ENCODE peak calls at places on chromosomes 16 and 17, in eight cellular contexts. One of them, this sample, is unnamed.

GRCh38 chr17:45640141-45640850 is 143.8 kb upstream of the CRHR1 start:
- DNase-seq in DND-41: peak; percentile 71
- DNase-seq in bronchial epithelial cell: peak; percentile 65
- DNase-seq in left ventricle myocardium inferior: peak; percentile 48
- DNase-seq in fibroblast of mammary gland: peak; percentile 76
- DNase-seq in mucosa of descending colon: peak; percentile 76
- DNase-seq in nephron progenitor cell: peak; percentile 90
- DNase-seq in dorsolateral prefrontal cortex: peak; percentile 74
- DNase-seq in this sample: peak; percentile 57

GRCh38 chr17:12644623-12645022 is 21.1 kb upstream of the MYOCD start:
- DNase-seq in mucosa of descending colon: no peak
- DNase-seq in fibroblast of mammary gland: no peak
- DNase-seq in nephron progenitor cell: no peak
- DNase-seq in dorsolateral prefrontal cortex: no peak
- DNase-seq in bronchial epithelial cell: no peak
- DNase-seq in DND-41: no peak
- DNase-seq in left ventricle myocardium inferior: no peak
- DNase-seq in this sample: no peak

GRCh38 chr16:53087101-53087500 is 32.3 kb downstream of the CHD9 start:
- DNase-seq in mucosa of descending colon: no peak
- DNase-seq in left ventricle myocardium inferior: no peak
- DNase-seq in nephron progenitor cell: no peak
- DNase-seq in dorsolateral prefrontal cortex: no peak
- DNase-seq in bronchial epithelial cell: no peak
- DNase-seq in fibroblast of mammary gland: peak; percentile 87
- DNase-seq in DND-41: no peak
- DNase-seq in this sample: no peak

GRCh38 chr16:1169285-1170075 is 16.6 kb downstream of the CACNA1H start:
- DNase-seq in nephron progenitor cell: peak; percentile 51
- DNase-seq in mucosa of descending colon: no peak
- DNase-seq in fibroblast of mammary gland: no peak
- DNase-seq in dorsolateral prefrontal cortex: no peak
- DNase-seq in bronchial epithelial cell: no peak
- DNase-seq in left ventricle myocardium inferior: no peak
- DNase-seq in DND-41: no peak
- DNase-seq in this sample: no peak

GRCh38 chr17:43860927-43861622 is 14.1 kb downstream of the CD300LG start:
- DNase-seq in fibroblast of mammary gland: no peak
- DNase-seq in dorsolateral prefrontal cortex: no peak
- DNase-seq in nephron progenitor cell: no peak
- DNase-seq in bronchial epithelial cell: no peak
- DNase-seq in left ventricle myocardium inferior: peak; percentile 73
- DNase-seq in mucosa of descending colon: no peak
- DNase-seq in DND-41: no peak
- DNase-seq in this sample: no peak

GRCh38 chr16:89869911-89870310 is 3.5 kb upstream of the TCF25 start:
- DNase-seq in bronchial epithelial cell: no peak
- DNase-seq in nephron progenitor cell: no peak
- DNase-seq in mucosa of descending colon: no peak
- DNase-seq in dorsolateral prefrontal cortex: no peak
- DNase-seq in fibroblast of mammary gland: no peak
- DNase-seq in DND-41: no peak
- DNase-seq in left ventricle myocardium inferior: no peak
- DNase-seq in this sample: no peak

GRCh38 chr17:48835971-48836370 is 5.1 kb downstream of the CALCOCO2 start:
- DNase-seq in nephron progenitor cell: no peak
- DNase-seq in dorsolateral prefrontal cortex: no peak
- DNase-seq in left ventricle myocardium inferior: no peak
- DNase-seq in fibroblast of mammary gland: no peak
- DNase-seq in DND-41: no peak
- DNase-seq in bronchial epithelial cell: no peak
- DNase-seq in mucosa of descending colon: no peak
- DNase-seq in this sample: no peak

GRCh38 chr17:62680541-62681052 is 53.1 kb downstream of the MRC2 start:
- DNase-seq in left ventricle myocardium inferior: no peak
- DNase-seq in dorsolateral prefrontal cortex: no peak
- DNase-seq in fibroblast of mammary gland: peak; percentile 60
- DNase-seq in bronchial epithelial cell: no peak
- DNase-seq in nephron progenitor cell: no peak
- DNase-seq in mucosa of descending colon: peak; percentile 36
- DNase-seq in DND-41: no peak
- DNase-seq in this sample: no peak

GRCh38 chr16:58628845-58629680 is 563 bp downstream of the CNOT1 start:
- DNase-seq in fibroblast of mammary gland: peak; percentile 18
- DNase-seq in dorsolateral prefrontal cortex: peak; percentile 51
- DNase-seq in nephron progenitor cell: peak; percentile 43
- DNase-seq in mucosa of descending colon: peak; percentile 83
- DNase-seq in bronchial epithelial cell: peak; percentile 34
- DNase-seq in DND-41: peak; percentile 67
- DNase-seq in left ventricle myocardium inferior: peak; percentile 42
- DNase-seq in this sample: no peak

GRCh38 chr17:71304498-71305158 is 816.2 kb upstream of the SOX9 start:
- DNase-seq in nephron progenitor cell: no peak
- DNase-seq in bronchial epithelial cell: no peak
- DNase-seq in DND-41: no peak
- DNase-seq in dorsolateral prefrontal cortex: no peak
- DNase-seq in fibroblast of mammary gland: no peak
- DNase-seq in left ventricle myocardium inferior: no peak
- DNase-seq in mucosa of descending colon: no peak
- DNase-seq in this sample: no peak

DNA sequence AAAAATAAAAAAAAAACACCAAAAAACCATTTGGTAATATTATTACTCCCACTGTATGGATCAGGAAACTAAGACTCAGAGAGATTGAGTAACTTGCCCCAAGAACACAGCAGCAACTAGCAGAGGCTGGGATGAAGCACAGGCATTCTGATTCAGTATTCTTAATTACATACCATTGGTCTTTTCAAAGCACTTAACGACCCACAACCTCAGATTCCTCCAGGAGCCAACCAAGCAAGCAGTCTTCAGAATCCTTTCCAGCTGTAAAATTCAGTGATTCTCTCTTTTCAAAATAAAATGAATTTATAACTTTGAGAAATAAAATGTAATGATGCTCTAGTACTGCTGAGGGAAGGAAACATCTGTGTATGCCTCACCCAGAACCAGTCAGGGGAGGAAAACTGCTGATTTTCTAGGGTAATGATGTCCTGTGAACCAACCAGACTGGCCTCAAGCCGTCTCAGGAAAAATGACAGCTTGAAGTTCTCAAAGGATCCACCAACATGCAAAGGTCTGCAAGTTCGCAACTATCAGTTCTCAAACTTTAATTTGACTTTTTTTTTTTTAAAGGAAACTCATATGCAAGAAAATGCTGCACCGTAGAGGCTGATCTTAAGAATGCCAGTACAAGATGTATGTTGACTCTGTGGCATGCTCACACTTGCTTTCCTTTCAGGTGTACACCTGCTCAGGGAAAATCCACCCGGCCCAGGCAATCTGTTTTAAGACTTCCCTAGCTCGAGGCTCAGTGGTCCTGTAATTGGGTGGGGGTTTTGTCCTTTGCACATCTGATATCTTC is 9.0 kb downstream of the CUEDC1 start:
- DNase-seq in bronchial epithelial cell: peak; percentile 92
- DNase-seq in left ventricle myocardium inferior: no peak
- DNase-seq in fibroblast of mammary gland: peak; percentile 62
- DNase-seq in DND-41: no peak
- DNase-seq in dorsolateral prefrontal cortex: no peak
- DNase-seq in nephron progenitor cell: no peak
- DNase-seq in mucosa of descending colon: no peak
- DNase-seq in this sample: no peak
- TF ChIP-seq CTCF in bronchial epithelial cell: no peak
- TF ChIP-seq CTCF in left ventricle myocardium inferior: no peak
- TF ChIP-seq CTCF in fibroblast of mammary gland: no peak
- TF ChIP-seq CTCF in DND-41: no peak
- TF ChIP-seq CTCF in dorsolateral prefrontal cortex: no peak
- TF ChIP-seq CTCF in nephron progenitor cell: no peak
- TF ChIP-seq CTCF in mucosa of descending colon: no peak
- TF ChIP-seq CTCF in this sample: no peak

GRCh38 chr17:4807534-4808377 is 804 bp downstream of the PLD2 start:
- DNase-seq in DND-41: no peak
- DNase-seq in mucosa of descending colon: peak; percentile 23
- DNase-seq in dorsolateral prefrontal cortex: no peak
- DNase-seq in fibroblast of mammary gland: no peak
- DNase-seq in left ventricle myocardium inferior: no peak
- DNase-seq in nephron progenitor cell: peak; percentile 22
- DNase-seq in bronchial epithelial cell: no peak
- DNase-seq in this sample: no peak

GRCh38 chr17:4808378-4808767 is 1.4 kb downstream of the PLD2 start:
- DNase-seq in dorsolateral prefrontal cortex: peak; percentile 35
- DNase-seq in left ventricle myocardium inferior: peak; percentile 70
- DNase-seq in fibroblast of mammary gland: no peak
- DNase-seq in DND-41: no peak
- DNase-seq in nephron progenitor cell: no peak
- DNase-seq in mucosa of descending colon: no peak
- DNase-seq in bronchial epithelial cell: no peak
- DNase-seq in this sample: no peak

GRCh38 chr17:4802228-4802627 is at the start of gene C17orf114:
- DNase-seq in DND-41: no peak
- DNase-seq in nephron progenitor cell: no peak
- DNase-seq in fibroblast of mammary gland: no peak
- DNase-seq in bronchial epithelial cell: no peak
- DNase-seq in left ventricle myocardium inferior: no peak
- DNase-seq in dorsolateral prefrontal cortex: no peak
- DNase-seq in mucosa of descending colon: no peak
- DNase-seq in this sample: no peak

GRCh38 chr17:4806770-4807533 is at the start of gene PLD2:
- DNase-seq in DND-41: peak; percentile 89
- DNase-seq in mucosa of descending colon: peak; percentile 92
- DNase-seq in nephron progenitor cell: peak; percentile 93
- DNase-seq in left ventricle myocardium inferior: peak; percentile 90
- DNase-seq in bronchial epithelial cell: peak; percentile 69
- DNase-seq in dorsolateral prefrontal cortex: peak; percentile 76
- DNase-seq in fibroblast of mammary gland: peak; percentile 63
- DNase-seq in this sample: peak; percentile 56

GRCh38 chr17:4806420-4806769 is 557 bp upstream of the PLD2 start:
- DNase-seq in nephron progenitor cell: no peak
- DNase-seq in bronchial epithelial cell: no peak
- DNase-seq in left ventricle myocardium inferior: no peak
- DNase-seq in DND-41: no peak
- DNase-seq in fibroblast of mammary gland: no peak
- DNase-seq in dorsolateral prefrontal cortex: no peak
- DNase-seq in mucosa of descending colon: peak; percentile 36
- DNase-seq in this sample: no peak
- TF ChIP-seq CTCF in nephron progenitor cell: no peak
- TF ChIP-seq CTCF in bronchial epithelial cell: no peak
- TF ChIP-seq CTCF in left ventricle myocardium inferior: no peak
- TF ChIP-seq CTCF in DND-41: no peak
- TF ChIP-seq CTCF in fibroblast of mammary gland: no peak
- TF ChIP-seq CTCF in dorsolateral prefrontal cortex: no peak
- TF ChIP-seq CTCF in mucosa of descending colon: no peak
- TF ChIP-seq CTCF in this sample: no peak

DNA sequence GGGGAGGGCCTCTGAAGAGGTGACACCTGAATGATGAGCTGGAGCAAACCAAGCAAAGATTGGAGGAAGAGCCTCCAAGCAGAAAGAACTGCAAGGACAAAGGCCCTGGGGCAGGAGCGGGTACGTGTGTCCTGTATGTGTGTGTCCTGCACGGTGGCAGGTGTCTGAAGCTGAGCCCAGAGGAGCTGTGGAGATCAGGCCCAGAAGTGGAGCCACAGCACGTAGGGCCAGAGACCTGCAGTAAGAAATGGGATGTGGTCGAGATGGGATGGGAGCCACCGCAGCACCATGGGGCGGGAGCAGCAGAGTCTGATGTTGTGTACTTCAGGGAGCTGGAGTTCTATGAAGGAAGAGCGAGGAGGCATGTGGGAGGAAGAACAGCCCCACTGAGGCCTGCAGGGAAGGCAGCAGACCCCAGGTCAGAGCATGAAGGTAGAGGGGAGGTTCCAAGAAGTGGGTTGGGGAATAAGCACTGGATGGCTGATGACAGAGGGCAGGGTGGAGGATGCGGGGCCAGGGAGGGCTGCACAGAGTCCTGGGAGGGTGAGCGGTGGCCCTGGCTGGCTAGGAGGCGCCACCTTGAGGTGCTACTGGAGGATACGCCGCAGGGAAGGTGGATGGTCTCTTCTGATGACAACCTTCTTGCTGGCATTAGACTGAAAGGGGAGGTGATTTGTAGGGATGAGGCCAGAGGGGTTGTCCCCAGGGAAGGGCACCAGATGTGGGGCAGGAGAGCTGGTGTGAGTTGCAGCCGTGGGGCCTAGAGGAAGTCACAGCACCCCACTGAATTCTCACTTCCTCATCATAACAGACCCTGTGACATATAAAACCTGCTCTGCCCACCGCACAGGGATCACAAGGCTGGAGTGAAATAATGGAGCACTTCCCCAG is 10.6 kb upstream of the CETP start:
- DNase-seq in nephron progenitor cell: peak; percentile 61
- DNase-seq in mucosa of descending colon: peak; percentile 52
- DNase-seq in dorsolateral prefrontal cortex: no peak
- DNase-seq in bronchial epithelial cell: no peak
- DNase-seq in DND-41: peak; percentile 61
- DNase-seq in fibroblast of mammary gland: peak; percentile 61
- DNase-seq in left ventricle myocardium inferior: peak; percentile 23
- DNase-seq in this sample: no peak
- TF ChIP-seq CTCF in nephron progenitor cell: peak; percentile 51
- TF ChIP-seq CTCF in mucosa of descending colon: peak; percentile 34
- TF ChIP-seq CTCF in dorsolateral prefrontal cortex: peak; percentile 45
- TF ChIP-seq CTCF in bronchial epithelial cell: peak; percentile 77
- TF ChIP-seq CTCF in DND-41: peak; percentile 82
- TF ChIP-seq CTCF in fibroblast of mammary gland: peak; percentile 70
- TF ChIP-seq CTCF in left ventricle myocardium inferior: peak; percentile 68
- TF ChIP-seq CTCF in this sample: no peak

GRCh38 chr17:69218986-69219385 is 9.6 kb downstream of the ABCA10 start:
- DNase-seq in nephron progenitor cell: no peak
- DNase-seq in mucosa of descending colon: no peak
- DNase-seq in fibroblast of mammary gland: no peak
- DNase-seq in DND-41: no peak
- DNase-seq in left ventricle myocardium inferior: no peak
- DNase-seq in bronchial epithelial cell: peak; percentile 56
- DNase-seq in dorsolateral prefrontal cortex: no peak
- DNase-seq in this sample: no peak

GRCh38 chr17:69208640-69209039 is 20.0 kb downstream of the ABCA10 start:
- DNase-seq in DND-41: no peak
- DNase-seq in bronchial epithelial cell: no peak
- DNase-seq in fibroblast of mammary gland: no peak
- DNase-seq in dorsolateral prefrontal cortex: no peak
- DNase-seq in mucosa of descending colon: no peak
- DNase-seq in left ventricle myocardium inferior: no peak
- DNase-seq in nephron progenitor cell: no peak
- DNase-seq in this sample: no peak

DNA sequence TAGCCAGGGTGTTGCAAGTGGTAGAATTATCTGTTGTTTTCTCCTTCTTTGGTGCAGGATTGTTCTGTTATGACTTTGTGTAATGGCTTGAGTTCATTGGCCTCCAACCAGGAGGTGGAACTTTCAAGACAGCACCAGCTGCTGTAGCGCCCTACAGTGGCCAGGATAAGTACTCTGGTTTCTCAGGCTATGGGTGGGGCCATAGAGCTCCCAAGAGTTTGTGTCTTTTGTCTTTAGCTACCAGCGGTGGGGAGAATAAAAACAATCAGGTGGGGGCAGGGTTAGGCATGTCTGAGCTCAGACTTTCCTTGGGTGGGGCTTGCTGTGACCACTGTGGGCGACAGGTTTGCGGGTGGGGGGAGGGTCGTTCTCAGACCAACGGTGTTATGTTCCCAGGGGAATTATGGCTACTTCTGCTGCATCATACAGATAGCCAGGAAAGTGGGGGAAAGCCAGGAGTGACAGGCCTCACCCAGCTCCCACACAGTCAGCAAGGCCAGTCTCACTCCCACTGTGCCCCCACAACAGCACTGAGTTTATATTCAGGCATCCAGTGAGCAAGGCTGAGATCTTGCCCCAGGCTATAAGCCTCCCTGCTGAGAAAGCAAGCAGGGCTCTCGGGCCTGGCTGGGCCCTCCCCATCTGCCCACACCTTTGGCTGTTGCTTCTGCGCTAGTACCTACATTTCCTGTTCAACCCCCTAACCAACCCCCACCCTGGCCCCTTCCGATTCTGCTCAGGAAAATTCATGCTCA is 15.4 kb downstream of the ABCA10 start:
- DNase-seq in DND-41: no peak
- DNase-seq in left ventricle myocardium inferior: no peak
- DNase-seq in nephron progenitor cell: no peak
- DNase-seq in dorsolateral prefrontal cortex: no peak
- DNase-seq in mucosa of descending colon: no peak
- DNase-seq in bronchial epithelial cell: no peak
- DNase-seq in fibroblast of mammary gland: no peak
- DNase-seq in this sample: no peak
- TF ChIP-seq CTCF in DND-41: peak; percentile 23
- TF ChIP-seq CTCF in left ventricle myocardium inferior: no peak
- TF ChIP-seq CTCF in nephron progenitor cell: no peak
- TF ChIP-seq CTCF in dorsolateral prefrontal cortex: no peak
- TF ChIP-seq CTCF in mucosa of descending colon: no peak
- TF ChIP-seq CTCF in bronchial epithelial cell: no peak
- TF ChIP-seq CTCF in fibroblast of mammary gland: no peak
- TF ChIP-seq CTCF in this sample: no peak

This sample was measured in omental fat pad.